ENCODE peak calls at places on chromosomes 3 and 15, in seven cellular contexts. C is NB4, E is hepatocyte, X is AG09309, J is heart right ventricle, W is fibroblast of lung, Z is neural progenitor cell. S is an unnamed sample.

GRCh38 chr3:62371735-62372591 is 1.4 kb downstream of the FEZF2 start:
- DNase-seq in C (no peak), E (no peak), X (no peak), J (no peak), W (no peak), Z (peak; percentile 64), S (no peak)

GRCh38 chr3:154852515-154852914 is 227.6 kb upstream of the MME start:
- DNase-seq in C (no peak), E (no peak), X (no peak), J (no peak), W (no peak), Z (no peak), S (no peak)

GRCh38 chr3:145776782-145777408 is 384.1 kb downstream of the PLOD2 start:
- DNase-seq in C (peak; percentile 56), E (peak; percentile 84), X (peak; percentile 39), J (no peak), W (peak; percentile 84), Z (peak; percentile 75), S (no peak)

GRCh38 chr15:86139828-86140227 is 60.2 kb downstream of the AGBL1 start:
- DNase-seq in C (peak; percentile 20), E (no peak), X (no peak), J (no peak), W (no peak), Z (peak; percentile 9), S (no peak)

GRCh38 chr3:38163117-38163870 is 2.0 kb upstream of the OXSR1 start:
- DNase-seq in C (peak; percentile 47), E (peak; percentile 22), X (no peak), J (no peak), W (no peak), Z (peak; percentile 32), S (no peak)

GRCh38 chr3:5428607-5429516 is 241.4 kb downstream of the EDEM1 start:
- DNase-seq in C (peak; percentile 50), E (peak; percentile 23), X (no peak), J (no peak), W (no peak), Z (no peak), S (no peak)

GRCh38 chr3:177538743-177539730 is 341.8 kb upstream of the TBL1XR1 start:
- DNase-seq in C (peak; percentile 39), E (no peak), X (no peak), J (no peak), W (no peak), Z (no peak), S (no peak)

GRCh38 chr15:40934457-40934856 is 5.3 kb downstream of the DLL4 start:
- DNase-seq in C (no peak), E (no peak), X (no peak), J (no peak), W (no peak), Z (no peak), S (no peak)

GRCh38 chr3:41690766-41691563 is 270.9 kb downstream of the ULK4 start:
- DNase-seq in C (peak; percentile 33), E (peak; percentile 80), X (no peak), J (no peak), W (peak; percentile 64), Z (no peak), S (no peak)

GRCh38 chr3:39808467-39809180 is 785 bp upstream of the MYRIP start:
- DNase-seq in C (no peak), E (peak; percentile 42), X (no peak), J (peak; percentile 14), W (no peak), Z (peak; percentile 88), S (no peak)

GRCh38 chr15:71329509-71330260 is 214.4 kb downstream of the THSD4 start:
- DNase-seq in C (no peak), E (peak; percentile 35), X (peak; percentile 53), J (no peak), W (peak; percentile 40), Z (no peak), S (no peak)

GRCh38 chr3:14808502-14809266 is 10.1 kb upstream of the FGD5 start:
- DNase-seq in C (no peak), E (no peak), X (no peak), J (no peak), W (no peak), Z (no peak), S (no peak)

GRCh38 chr3:17111556-17111955 is 226.8 kb downstream of the PLCL2 start:
- DNase-seq in C (no peak), E (no peak), X (peak; percentile 5), J (no peak), W (peak; percentile 28), Z (no peak), S (no peak)

GRCh38 chr15:41957021-41957897 is 15.1 kb downstream of the EHD4 start:
- DNase-seq in C (no peak), E (peak; percentile 47), X (no peak), J (no peak), W (no peak), Z (no peak), S (no peak)

GRCh38 chr3:33023176-33024136 is 72.0 kb downstream of the CCR4 start:
- DNase-seq in C (no peak), E (no peak), X (no peak), J (no peak), W (no peak), Z (no peak), S (no peak)
- TF ChIP-seq CTCF in C (no peak), E (no peak), X (no peak), J (no peak), W (no peak), Z (no peak), S (no peak)

DNA sequence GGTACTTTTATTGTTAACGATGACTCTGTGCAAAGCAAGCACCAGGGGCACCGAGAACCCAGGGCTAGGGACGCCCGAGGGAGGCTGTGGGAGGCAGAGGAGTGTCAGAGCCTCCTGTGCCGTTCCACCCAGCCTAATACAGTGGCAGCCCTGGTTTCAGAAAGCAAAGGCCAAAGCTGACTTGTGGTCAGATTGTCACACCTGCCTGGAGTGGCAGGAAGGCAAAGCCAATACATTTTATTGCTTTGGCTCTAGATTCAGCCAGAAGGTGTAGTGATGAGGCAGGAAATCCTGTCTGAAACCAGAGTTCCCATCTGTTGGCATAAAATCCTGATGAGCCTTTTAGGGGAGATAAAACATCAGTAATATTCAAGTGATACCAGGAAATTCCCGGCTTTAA is 168.3 kb downstream of the SLCO3A1 start:
- DNase-seq in C (no peak), E (no peak), X (no peak), J (no peak), W (no peak), Z (no peak), S (no peak)
- H3K4me3 ChIP-seq in C (no peak overlapping the region), E (no peak overlapping the region), X (no peak overlapping the region), J (no peak overlapping the region), W (no peak overlapping the region), Z (no peak overlapping the region), S (no peak overlapping the region)

DNA sequence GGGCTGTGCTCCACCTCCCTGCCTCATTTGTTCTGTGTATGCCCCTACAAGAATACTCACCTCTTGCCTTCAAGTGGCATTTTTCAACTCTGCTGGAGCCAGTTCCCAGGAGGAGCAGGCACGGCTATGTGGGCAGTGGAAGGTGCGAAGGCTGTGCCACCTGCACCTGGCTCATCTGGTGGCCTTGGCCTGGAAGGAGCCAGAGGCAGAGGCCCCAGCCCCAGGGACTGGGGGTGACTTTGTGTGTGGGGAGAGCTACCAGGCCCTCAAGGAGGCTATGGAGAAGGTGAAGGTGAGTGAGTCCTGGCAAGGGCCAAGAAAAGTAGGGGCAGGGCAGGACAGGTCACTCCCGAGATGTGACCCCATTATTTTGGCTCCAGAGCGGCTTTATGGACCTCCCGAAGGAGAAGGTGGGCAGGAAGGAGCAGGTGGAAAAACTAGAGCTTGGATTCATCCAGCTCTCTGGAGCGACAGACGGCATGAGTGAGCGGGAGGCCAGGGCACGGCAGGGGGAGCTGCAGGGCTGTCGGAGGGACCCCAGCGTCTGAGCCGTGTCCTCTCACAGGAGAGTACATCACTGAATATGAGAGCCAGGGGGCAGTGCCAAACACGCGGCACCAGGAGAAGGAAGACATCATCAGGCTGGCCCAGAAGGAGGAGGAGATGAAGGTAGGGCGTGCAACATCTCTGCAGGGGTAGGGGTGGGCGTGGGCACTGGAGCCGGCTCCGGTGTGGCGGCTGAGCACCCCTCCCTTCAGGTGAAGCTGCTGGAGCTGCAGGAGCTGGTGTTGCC is 57.3 kb upstream of the UBE2Q2 start:
- DNase-seq in C (no peak), E (peak; percentile 44), X (no peak), J (no peak), W (peak; percentile 1), Z (peak; percentile 81), S (no peak)
- TF ChIP-seq CTCF in C (no peak), E (peak; percentile 25), X (no peak), J (no peak), W (no peak), Z (peak; percentile 60), S (no peak)

GRCh38 chr3:149512073-149512782 is 37.7 kb downstream of the TM4SF4 start:
- DNase-seq in C (peak; percentile 61), E (peak; percentile 82), X (no peak), J (peak; percentile 40), W (peak; percentile 71), Z (peak; percentile 85), S (no peak)
- H3K4me3 ChIP-seq in C (no peak overlapping the region), E (no peak overlapping the region), X (no peak overlapping the region), J (no peak overlapping the region), W (no peak overlapping the region), Z (peak overlapping the region; percentile 22), S (no peak overlapping the region)

GRCh38 chr3:169362872-169363271 is 300.6 kb downstream of the MECOM start:
- DNase-seq in C (no peak), E (no peak), X (no peak), J (no peak), W (peak; percentile 15), Z (no peak), S (no peak)
- TF ChIP-seq CTCF in C (peak; percentile 2), E (no peak), X (no peak), J (no peak), W (no peak), Z (no peak), S (no peak)

DNA sequence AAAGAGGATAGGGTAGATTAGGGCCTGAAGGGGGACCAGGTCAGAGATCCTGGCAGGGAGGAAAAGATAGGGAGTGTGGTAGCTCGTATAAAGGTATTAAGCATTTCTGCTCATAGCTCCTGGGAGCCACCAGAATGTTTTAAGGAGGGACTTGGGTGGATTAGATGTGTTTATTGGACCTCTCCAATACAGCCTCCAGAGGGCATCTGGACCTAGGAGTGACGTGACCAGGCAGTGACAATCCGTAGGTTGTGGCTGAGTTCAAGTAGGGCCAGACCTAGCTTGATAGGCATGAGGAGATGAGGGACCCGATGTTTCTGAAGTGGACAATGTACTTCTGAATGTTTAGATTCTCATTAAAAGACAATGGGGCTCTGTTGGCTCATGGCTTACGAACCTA is 435.2 kb downstream of the MCTP2 start:
- DNase-seq in C (peak; percentile 18), E (no peak), X (no peak), J (no peak), W (no peak), Z (no peak), S (no peak)
- H3K4me3 ChIP-seq in C (no peak overlapping the region), E (no peak overlapping the region), X (no peak overlapping the region), J (no peak overlapping the region), W (no peak overlapping the region), Z (no peak overlapping the region), S (no peak overlapping the region)

GRCh38 chr3:13656584-13657301 is 107.8 kb downstream of the FBLN2 start:
- DNase-seq in C (no peak), E (no peak), X (no peak), J (no peak), W (no peak), Z (no peak), S (no peak)
- TF ChIP-seq CTCF in C (no peak), E (no peak), X (no peak), J (no peak), W (no peak), Z (no peak), S (no peak)